ENCODE peak calls at places on chromosomes 13 and 19, in seven cellular contexts. Y is testis, Z is fibroblast of lung, P is cardiac muscle cell, C is esophagus muscularis mucosa, W is mucosa of descending colon, X is thoracic aorta. U is an unnamed sample.

GRCh38 chr19:46935066-46935663 is 74.4 kb downstream of the ARHGAP35 start:
- DNase-seq in W (no peak), C (no peak), P (no peak), X (no peak), Z (no peak), Y (no peak), U (no peak)

GRCh38 chr13:74246398-74246975 is 112.3 kb upstream of the KLF12 start:
- DNase-seq in P (no peak), W (no peak), X (no peak), Y (peak; percentile 29), C (no peak), Z (peak; percentile 30), U (no peak)

GRCh38 chr13:100269837-100270236 is 180.9 kb downstream of the PCCA start:
- DNase-seq in P (no peak), C (no peak), Y (peak; percentile 47), X (peak; percentile 6), W (peak; percentile 56), Z (peak; percentile 89), U (peak; percentile 34)

GRCh38 chr19:44643605-44644390 is at the start of gene PVR:
- DNase-seq in P (peak; percentile 79), Y (peak; percentile 85), W (peak; percentile 87), X (peak; percentile 26), C (no peak), Z (peak; percentile 65), U (no peak)

GRCh38 chr13:106033634-106034033 is 501.8 kb downstream of the EFNB2 start:
- DNase-seq in P (no peak), Y (no peak), Z (peak; percentile 81), X (no peak), W (no peak), C (no peak), U (peak; percentile 15)

GRCh38 chr19:56661248-56661647 is 10.3 kb downstream of the ZNF835 start:
- DNase-seq in X (no peak), C (no peak), Y (no peak), Z (no peak), P (no peak), W (no peak), U (no peak)

GRCh38 chr13:22883961-22884360 is 296.8 kb upstream of the SGCG start:
- DNase-seq in P (no peak), W (no peak), Y (no peak), X (no peak), C (no peak), Z (no peak), U (no peak)

GRCh38 chr19:928471-929259 is 2.8 kb downstream of the ARID3A start:
- DNase-seq in Z (no peak), X (no peak), Y (no peak), P (no peak), W (no peak), C (no peak), U (no peak)

GRCh38 chr19:47820410-47820809 is 1.3 kb upstream of the CRX start:
- DNase-seq in X (no peak), C (no peak), W (no peak), P (no peak), Y (no peak), Z (no peak), U (no peak)

GRCh38 chr19:5844456-5845433 is 5.2 kb upstream of the FUT6 start:
- DNase-seq in Z (no peak), P (no peak), C (no peak), X (no peak), Y (no peak), W (no peak), U (no peak)

GRCh38 chr13:48236528-48237353 is 3.7 kb downstream of the ITM2B start:
- DNase-seq in W (no peak), X (no peak), P (peak; percentile 9), C (no peak), Y (no peak), Z (peak; percentile 37), U (no peak)

GRCh38 chr13:42355841-42356575 is 84.1 kb downstream of the AKAP11 start:
- DNase-seq in Z (no peak), Y (no peak), P (no peak), C (peak; percentile 45), X (no peak), W (no peak), U (no peak)

GRCh38 chr13:79562557-79562956 is 81.6 kb downstream of the NDFIP2 start:
- DNase-seq in W (no peak), C (no peak), X (no peak), Y (no peak), P (no peak), Z (no peak), U (no peak)

GRCh38 chr13:34161829-34162544 is 344.0 kb downstream of the RFC3 start:
- DNase-seq in Y (no peak), C (no peak), W (no peak), X (no peak), P (peak; percentile 6), Z (peak; percentile 86), U (peak; percentile 43)

GRCh38 chr19:15781659-15782058 is 5.8 kb upstream of the OR10H5 start:
- DNase-seq in Y (no peak), X (no peak), P (no peak), C (no peak), W (no peak), Z (no peak), U (no peak)
- H3K9me3 ChIP-seq in Y (no peaks in the 10 kb centered on the region), X (no peaks in the 10 kb centered on the region), P (no peaks in the 10 kb centered on the region), C (no peaks in the 10 kb centered on the region), W (no peaks in the 10 kb centered on the region), Z (no peaks in the 10 kb centered on the region), U (peaks cover 40% of the 10 kb centered on the region)

DNA sequence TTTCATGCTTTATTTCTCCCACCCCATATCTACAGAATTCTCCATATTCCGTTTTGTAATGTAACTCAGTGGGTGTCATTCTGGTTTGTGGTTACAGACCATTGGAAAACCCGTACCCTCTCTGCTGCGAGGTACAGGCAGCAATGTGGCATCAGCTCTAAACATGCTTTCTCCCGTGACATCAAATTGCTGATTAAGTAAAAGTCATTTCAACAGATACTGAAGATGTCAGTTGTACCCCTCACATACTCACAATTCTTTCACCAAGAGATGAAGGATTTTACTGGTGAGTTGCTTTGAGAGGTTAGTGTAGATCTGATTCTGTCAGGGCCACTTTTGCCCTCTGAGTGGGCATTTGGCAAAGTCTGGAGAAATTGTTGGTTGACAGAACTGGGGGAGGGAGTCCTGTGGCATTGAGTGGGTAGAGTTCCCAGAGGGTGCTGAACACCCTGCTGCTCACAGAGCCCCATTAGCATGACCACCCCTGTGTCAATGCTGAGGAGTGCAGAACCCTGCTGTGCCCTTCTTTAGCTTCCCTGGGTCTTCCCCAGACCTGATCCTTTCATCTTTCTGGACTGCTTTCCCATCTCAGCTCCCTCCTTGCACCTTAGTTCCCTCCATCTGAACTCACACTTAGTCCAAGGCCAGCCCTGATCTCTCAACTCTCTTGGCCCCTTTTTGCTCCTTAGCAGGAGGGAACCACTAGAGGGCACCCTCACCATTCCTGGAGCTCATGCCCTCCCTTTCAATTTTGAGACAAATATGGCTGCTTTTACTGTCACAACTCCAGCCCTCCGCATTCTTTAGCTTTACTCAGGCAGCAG is 39.9 kb upstream of the CEACAM8 start:
- DNase-seq in P (no peak), Y (peak; percentile 49), Z (peak; percentile 9), W (no peak), C (no peak), X (no peak), U (no peak)
- TF ChIP-seq CTCF in P (peak; percentile 82), Y (peak; percentile 29), Z (peak; percentile 70), W (peak; percentile 12), C (peak; percentile 10), X (no peak), U (peak; percentile 75)

GRCh38 chr13:63436288-63436687 is 2020.6 kb upstream of the PCDH20 start:
- DNase-seq in P (no peak), W (no peak), C (no peak), Y (no peak), Z (no peak), X (no peak), U (no peak)
- H3K4me3 ChIP-seq in P (no peak overlapping the region), W (no peak overlapping the region), C (no peak overlapping the region), Y (no peak overlapping the region), Z (no peak overlapping the region), X (no peak overlapping the region), U (no peak overlapping the region)

GRCh38 chr19:20107301-20107700 is 29.5 kb downstream of the ZNF90 start:
- DNase-seq in P (no peak), Z (no peak), C (no peak), Y (no peak), X (no peak), W (no peak), U (no peak)

GRCh38 chr19:20102097-20102496 is 24.3 kb downstream of the ZNF90 start:
- DNase-seq in W (no peak), Z (no peak), C (no peak), X (no peak), P (no peak), Y (no peak), U (no peak)

GRCh38 chr19:20103091-20103501 is 25.3 kb downstream of the ZNF90 start:
- DNase-seq in Z (no peak), C (no peak), P (no peak), Y (no peak), W (no peak), X (no peak), U (no peak)
- H3K9me3 ChIP-seq in Z (no peaks in the 10 kb centered on the region), C (peaks cover 23% of the 10 kb centered on the region), P (no peaks in the 10 kb centered on the region), Y (no peaks in the 10 kb centered on the region), W (peaks cover 77% of the 10 kb centered on the region), X (peaks cover 17% of the 10 kb centered on the region), U (peaks cover 23% of the 10 kb centered on the region)

DNA sequence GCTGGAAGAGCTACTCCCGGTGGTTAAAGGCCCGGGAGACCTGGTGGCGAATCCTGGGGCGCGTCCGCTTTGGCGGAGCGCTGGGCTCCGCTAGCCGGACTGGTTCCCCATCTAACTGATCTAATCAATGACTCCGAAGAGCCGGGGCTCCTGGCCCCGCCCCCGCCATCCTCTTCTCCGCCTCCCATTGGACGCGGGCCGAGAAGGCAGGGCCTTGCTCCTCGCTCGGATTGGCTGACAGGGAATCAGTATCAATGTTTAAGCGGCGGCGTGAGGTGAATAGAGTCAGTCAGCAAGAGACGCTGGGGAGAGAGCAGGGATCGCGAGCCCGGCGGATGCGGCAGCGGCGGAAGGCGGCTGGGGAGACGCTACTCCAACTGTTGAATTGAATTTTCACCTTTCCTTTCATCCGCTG is 1.7 kb upstream of the PCDH17 start:
- DNase-seq in W (peak; percentile 49), C (peak; percentile 96), P (peak; percentile 97), X (no peak), Y (peak; percentile 95), Z (peak; percentile 93), U (no peak)
- TF ChIP-seq CTCF in W (no peak), C (no peak), P (no peak), X (no peak), Y (no peak), Z (no peak), U (no peak)

DNA sequence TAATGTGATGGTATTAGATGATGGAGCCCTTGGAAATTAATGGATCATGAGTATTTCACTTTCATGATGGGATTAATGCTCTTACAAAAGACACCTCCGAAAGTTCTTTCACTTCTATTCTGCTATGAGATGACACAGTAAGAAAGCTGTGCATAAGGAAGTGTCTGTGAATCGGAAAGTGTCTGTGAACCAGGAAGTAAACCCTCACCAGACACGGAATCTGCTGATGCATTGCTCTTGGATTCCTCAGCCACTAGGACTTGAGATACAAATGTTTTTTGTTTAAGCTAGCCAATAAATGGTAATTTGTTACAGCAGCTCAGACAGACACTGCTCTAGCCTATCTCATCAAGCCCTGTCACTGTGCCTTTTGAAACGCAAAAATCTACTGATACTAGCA is 440.4 kb upstream of the PRR20A start:
- DNase-seq in Z (no peak), X (no peak), Y (no peak), C (no peak), W (no peak), P (no peak), U (no peak)
- H3K4me3 ChIP-seq in Z (no peak overlapping the region), X (no peak overlapping the region), Y (no peak overlapping the region), C (no peak overlapping the region), W (no peak overlapping the region), P (no peak overlapping the region), U (no peak overlapping the region)